ENCODE peak calls at places on chromosomes 13 and 19, in ten cellular contexts. S, F, K, O, B, Y, I, N, Z and P are unnamed samples.

GRCh38 chr19:45439569-45440258 is 16.0 kb upstream of the ERCC1 start:
- DNase-seq in S (peak), F (peak), K (peak), O (peak), B (peak), Y (peak), I (peak), N (no peak), Z (peak), P (no peak)

GRCh38 chr13:73772449-73773186 is 361.6 kb downstream of the KLF12 start:
- DNase-seq in S (no peak), F (no peak), K (no peak), O (no peak), B (no peak), Y (no peak), I (no peak), N (no peak), Z (no peak), P (no peak)

GRCh38 chr19:11296264-11296663 is 304 bp downstream of the TSPAN16 start:
- DNase-seq in S (no peak), F (no peak), K (peak), O (no peak), B (no peak), Y (no peak), I (no peak), N (no peak), Z (no peak), P (no peak)

GRCh38 chr13:29077051-29077813 is 257.1 kb downstream of the MTUS2 start:
- DNase-seq in S (no peak), F (no peak), K (no peak), O (no peak), B (no peak), Y (no peak), I (no peak), N (no peak), Z (no peak), P (no peak)

GRCh38 chr13:108269601-108270328 is at the start of gene TNFSF13B:
- DNase-seq in S (peak), F (peak), K (no peak), O (no peak), B (peak), Y (peak), I (peak), N (no peak), Z (peak), P (no peak)

GRCh38 chr13:20616059-20616797 is 49.3 kb downstream of the IFT88 start:
- DNase-seq in S (no peak), F (peak), K (no peak), O (no peak), B (no peak), Y (no peak), I (no peak), N (peak), Z (no peak), P (no peak)

GRCh38 chr19:55418185-55418584 is 10.6 kb upstream of the UBE2S start:
- DNase-seq in S (peak), F (peak), K (no peak), O (no peak), B (peak), Y (peak), I (no peak), N (peak), Z (no peak), P (peak)

GRCh38 chr19:6766357-6767080 is 716 bp downstream of the SH2D3A start:
- DNase-seq in S (no peak), F (no peak), K (no peak), O (no peak), B (no peak), Y (no peak), I (no peak), N (no peak), Z (no peak), P (no peak)

GRCh38 chr13:19587635-19588300 is 26.4 kb upstream of the TPTE2 start:
- DNase-seq in S (no peak), F (peak), K (no peak), O (no peak), B (no peak), Y (no peak), I (no peak), N (peak), Z (no peak), P (peak)

GRCh38 chr19:13995878-13996765 is 10.0 kb downstream of the RFX1 start:
- DNase-seq in S (no peak), F (no peak), K (no peak), O (no peak), B (no peak), Y (no peak), I (no peak), N (no peak), Z (peak), P (no peak)

GRCh38 chr13:105232403-105232802 is 1303.1 kb downstream of the EFNB2 start:
- DNase-seq in S (no peak), F (no peak), K (no peak), O (no peak), B (no peak), Y (peak), I (no peak), N (no peak), Z (no peak), P (no peak)

GRCh38 chr13:102097708-102098107 is 304.1 kb downstream of the FGF14 start:
- DNase-seq in S (no peak), F (no peak), K (no peak), O (no peak), B (no peak), Y (no peak), I (no peak), N (no peak), Z (no peak), P (no peak)

GRCh38 chr19:3852614-3853254 is 16.1 kb downstream of the ZFR2 start:
- DNase-seq in S (no peak), F (peak), K (no peak), O (no peak), B (peak), Y (peak), I (no peak), N (no peak), Z (no peak), P (peak)

GRCh38 chr13:48891586-48891985 is 84.1 kb upstream of the FNDC3A start:
- DNase-seq in S (no peak), F (peak), K (no peak), O (no peak), B (no peak), Y (no peak), I (no peak), N (no peak), Z (no peak), P (peak)

GRCh38 chr19:38303517-38304351 is at the start of gene C19orf33:
- DNase-seq in S (peak), F (no peak), K (no peak), O (no peak), B (peak), Y (peak), I (no peak), N (peak), Z (no peak), P (peak)

GRCh38 chr19:57241181-57241580 is 749 bp downstream of the ZNF805 start:
- DNase-seq in S (no peak), F (peak), K (peak), O (no peak), B (no peak), Y (no peak), I (no peak), N (no peak), Z (no peak), P (no peak)

GRCh38 chr13:106401081-106401480 is 134.4 kb downstream of the EFNB2 start:
- DNase-seq in S (no peak), F (peak), K (no peak), O (no peak), B (no peak), Y (no peak), I (no peak), N (no peak), Z (no peak), P (no peak)
- TF ChIP-seq POLR2AphosphoS5 in S (no peak), F (no peak), K (no peak), O (no peak), B (no peak), Y (no peak), I (no peak), N (no peak), Z (no peak), P (no peak)

GRCh38 chr19:47158879-47159509 is 28.4 kb downstream of the SAE1 start:
- DNase-seq in S (no peak), F (peak), K (no peak), O (no peak), B (no peak), Y (no peak), I (no peak), N (no peak), Z (no peak), P (no peak)

GRCh38 chr19:47157455-47158321 is 27.1 kb downstream of the SAE1 start:
- DNase-seq in S (peak), F (peak), K (no peak), O (peak), B (peak), Y (peak), I (no peak), N (no peak), Z (peak), P (no peak)

GRCh38 chr19:47155141-47155540 is 24.5 kb downstream of the SAE1 start:
- DNase-seq in S (no peak), F (no peak), K (no peak), O (no peak), B (no peak), Y (peak), I (no peak), N (no peak), Z (no peak), P (no peak)

GRCh38 chr19:47156861-47157454 is 26.3 kb downstream of the SAE1 start:
- DNase-seq in S (no peak), F (no peak), K (no peak), O (no peak), B (no peak), Y (no peak), I (no peak), N (no peak), Z (no peak), P (no peak)

DNA sequence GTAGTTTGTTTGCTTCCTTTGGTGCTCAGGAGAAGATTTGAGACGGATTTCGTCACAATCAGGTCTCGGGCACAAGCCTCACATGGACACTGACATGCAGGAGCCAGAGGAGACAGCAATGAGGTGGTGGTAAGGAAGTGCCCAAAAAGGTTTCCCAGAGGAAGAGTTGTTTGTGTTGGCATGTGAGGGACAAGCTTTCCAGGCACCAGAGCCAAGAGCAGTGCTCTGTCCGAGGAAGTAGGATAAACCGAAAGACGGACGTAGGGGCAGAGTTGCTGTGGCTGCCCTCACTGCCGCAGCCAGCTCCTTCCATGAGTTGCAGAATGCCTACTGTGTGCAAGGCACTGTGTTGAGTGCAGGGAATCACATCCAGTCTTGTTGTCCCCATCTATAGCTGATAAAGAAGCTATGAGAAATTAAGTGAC is 27.7 kb downstream of the SAE1 start:
- DNase-seq in S (peak), F (peak), K (no peak), O (no peak), B (no peak), Y (peak), I (no peak), N (no peak), Z (no peak), P (no peak)
- TF ChIP-seq POLR2AphosphoS5 in S (no peak), F (no peak), K (peak), O (no peak), B (no peak), Y (no peak), I (no peak), N (no peak), Z (peak), P (no peak)

GRCh38 chr13:88042489-88042888 is 371.3 kb downstream of the SLITRK5 start:
- DNase-seq in S (no peak), F (no peak), K (no peak), O (no peak), B (no peak), Y (no peak), I (no peak), N (no peak), Z (no peak), P (no peak)
- TF ChIP-seq POLR2AphosphoS5 in S (no peak), F (no peak), K (no peak), O (no peak), B (no peak), Y (no peak), I (no peak), N (no peak), Z (no peak), P (no peak)

GRCh38 chr13:78478183-78478582 is 125.2 kb downstream of the POU4F1 start:
- DNase-seq in S (no peak), F (no peak), K (no peak), O (no peak), B (no peak), Y (no peak), I (no peak), N (no peak), Z (no peak), P (no peak)
- TF ChIP-seq POLR2AphosphoS5 in S (no peak), F (no peak), K (no peak), O (no peak), B (no peak), Y (no peak), I (no peak), N (no peak), Z (no peak), P (no peak)

DNA sequence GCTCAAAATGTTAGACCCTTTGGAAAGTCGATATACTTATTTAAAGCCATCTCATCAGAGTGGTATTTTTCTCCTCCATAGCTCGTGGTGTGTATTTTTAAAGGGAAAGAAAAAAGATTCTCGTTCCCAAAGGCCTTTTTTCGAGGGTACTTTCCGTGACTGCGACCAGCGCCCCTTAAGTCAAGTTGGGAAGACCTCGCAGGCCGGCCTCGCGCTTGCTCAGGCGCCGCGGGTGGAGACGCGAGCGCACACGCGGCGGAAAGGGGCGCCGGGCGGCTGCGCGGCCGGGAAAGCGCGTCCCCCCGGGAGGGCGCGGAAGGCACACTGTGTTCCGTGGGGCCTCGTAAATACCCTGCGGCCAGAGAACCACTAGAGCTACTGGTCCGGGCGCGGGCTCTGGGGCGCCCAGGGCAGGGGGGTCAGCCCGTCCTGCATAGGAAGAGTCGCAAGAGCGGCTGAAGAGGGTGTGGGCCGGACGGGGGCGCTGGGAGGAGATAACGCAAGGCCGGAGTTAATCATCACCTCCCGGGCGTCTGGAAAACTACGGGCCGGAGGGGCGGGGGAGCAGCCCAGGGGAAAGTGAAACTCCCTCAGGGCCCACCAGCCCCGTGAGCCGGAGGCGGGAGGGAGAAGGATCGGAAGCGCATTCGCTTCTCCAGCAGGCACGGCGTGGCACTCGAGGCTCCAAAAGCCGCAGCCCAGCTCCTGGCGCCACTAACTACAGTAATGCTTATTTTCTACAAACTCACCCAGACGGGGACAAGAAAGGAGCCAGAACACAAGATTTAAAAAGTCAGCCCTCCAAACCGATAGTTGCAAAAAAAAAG is 1.2 kb upstream of the WBP4 start:
- DNase-seq in S (peak), F (peak), K (peak), O (peak), B (peak), Y (peak), I (peak), N (no peak), Z (peak), P (peak)
- TF ChIP-seq POLR2AphosphoS5 in S (peak), F (peak), K (peak), O (peak), B (peak), Y (no peak), I (no peak), N (no peak), Z (peak), P (peak)

GRCh38 chr13:110308377-110309158 is 1.5 kb downstream of the COL4A2 start:
- DNase-seq in S (no peak), F (peak), K (no peak), O (no peak), B (peak), Y (no peak), I (no peak), N (no peak), Z (no peak), P (no peak)
- TF ChIP-seq POLR2AphosphoS5 in S (no peak), F (no peak), K (peak), O (no peak), B (no peak), Y (no peak), I (no peak), N (no peak), Z (no peak), P (no peak)